ENCODE peak calls at places on chromosomes 1 and 21, in four cellular contexts. A is ascending aorta; L is suprapubic skin; C is CD8-positive, alpha-beta T cell. O is an unnamed sample. For H3K9me3 and H3K27me3, the result is how much of the 10 kb centered on the place peaks cover.

GRCh38 chr21:25412090-25412489 is 195.2 kb downstream of the MRPL39 start:
- DNase-seq in C (no peak), A (no peak), L (no peak), O (no peak)

GRCh38 chr1:64209221-64209620 is 5.8 kb downstream of the UBE2U start:
- DNase-seq in C (no peak), L (no peak), A (no peak), O (no peak)

GRCh38 chr1:67004176-67004575 is 49.8 kb downstream of the SLC35D1 start:
- DNase-seq in A (no peak), L (no peak), C (no peak), O (no peak)

GRCh38 chr21:43992121-43992520 is 20.0 kb upstream of the TRAPPC10 start:
- DNase-seq in C (no peak), L (no peak), A (no peak), O (no peak)

GRCh38 chr21:45923146-45923545 is 58.4 kb upstream of the COL6A1 start:
- DNase-seq in A (no peak), C (peak), L (no peak), O (peak)

GRCh38 chr1:31981976-31982375 is 31.7 kb upstream of the KHDRBS1 start:
- DNase-seq in L (no peak), A (no peak), C (peak), O (no peak)

GRCh38 chr21:39316729-39317128 is 3.3 kb upstream of the BRWD1 start:
- DNase-seq in A (no peak), C (no peak), L (no peak), O (no peak)

GRCh38 chr1:24904731-24905354 is 25.2 kb downstream of the RUNX3 start:
- DNase-seq in L (peak), C (no peak), A (no peak), O (no peak)

GRCh38 chr1:1281533-1282321 is 1.5 kb downstream of the SCNN1D start:
- DNase-seq in C (no peak), A (no peak), L (no peak), O (peak)

GRCh38 chr1:8094481-8095241 is 68.6 kb upstream of the ERRFI1 start:
- DNase-seq in L (no peak), A (no peak), C (no peak), O (peak)

GRCh38 chr1:10733967-10734366 is 62.5 kb downstream of the CASZ1 start:
- DNase-seq in C (no peak), A (no peak), L (no peak), O (no peak)

GRCh38 chr1:211196880-211197279 is 62.3 kb upstream of the RCOR3 start:
- DNase-seq in L (no peak), A (no peak), C (no peak), O (no peak)

GRCh38 chr1:228650141-228650540 is 85.1 kb upstream of the RHOU start:
- DNase-seq in C (no peak), L (no peak), A (no peak), O (no peak)

GRCh38 chr1:108722292-108722691 is 9.6 kb downstream of the FNDC7 start:
- DNase-seq in L (no peak), C (no peak), A (no peak), O (no peak)

GRCh38 chr1:16913616-16913865 is 8.2 kb upstream of the CROCC start:
- DNase-seq in A (no peak), L (no peak), C (no peak), O (no peak)

GRCh38 chr1:227910506-227910905 is 37.2 kb downstream of the WNT9A start:
- DNase-seq in A (no peak), C (peak), L (no peak), O (no peak)

GRCh38 chr1:236753554-236753953 is 41.5 kb upstream of the MTR start:
- DNase-seq in L (no peak), C (no peak), A (no peak), O (no peak)

GRCh38 chr1:68320349-68320748 is 88.0 kb upstream of the WLS start:
- DNase-seq in L (no peak), A (no peak), C (no peak), O (no peak)

GRCh38 chr21:15992171-15992570 is 262.4 kb downstream of the USP25 start:
- DNase-seq in A (no peak), L (no peak), C (no peak), O (peak)

GRCh38 chr1:213423585-213423984 is 372.5 kb downstream of the RPS6KC1 start:
- DNase-seq in L (no peak), A (no peak), C (no peak), O (no peak)

GRCh38 chr1:209513226-209513625 is 70.3 kb upstream of the CAMK1G start:
- DNase-seq in L (no peak), C (no peak), A (no peak), O (no peak)

GRCh38 chr21:38340131-38340530 is 83.3 kb downstream of the KCNJ15 start:
- DNase-seq in C (no peak), A (no peak), L (peak), O (no peak)

GRCh38 chr1:247331526-247332214 is at the start of gene ZNF496:
- DNase-seq in C (peak), A (peak), L (peak), O (peak)

GRCh38 chr1:241706967-241707366 is 54.9 kb downstream of the WDR64 start:
- DNase-seq in A (no peak), C (peak), L (no peak), O (peak)

GRCh38 chr21:41643246-41643966 is 123.4 kb downstream of the RIPK4 start:
- DNase-seq in A (no peak), C (no peak), L (peak), O (no peak)

GRCh38 chr1:55443175-55443933 is 228.2 kb upstream of the USP24 start:
- DNase-seq in A (peak), C (no peak), L (peak), O (peak)

GRCh38 chr1:15758953-15759661 is 512 bp downstream of the FBLIM1 start:
- DNase-seq in L (no peak), A (no peak), C (no peak), O (no peak)

GRCh38 chr1:243851129-243851756 is 1.2 kb upstream of the AKT3 start:
- DNase-seq in C (no peak), A (no peak), L (no peak), O (no peak)

GRCh38 chr1:234768171-234768568 is 158.2 kb upstream of the IRF2BP2 start:
- DNase-seq in C (no peak), A (no peak), L (peak), O (no peak)

GRCh38 chr21:26719750-26720149 is 125.5 kb downstream of the ADAMTS1 start:
- DNase-seq in A (no peak), L (no peak), C (no peak), O (no peak)

GRCh38 chr1:19646366-19646765 is 2.3 kb downstream of the NBL1 start:
- DNase-seq in L (no peak), C (no peak), A (no peak), O (no peak)

GRCh38 chr1:34549199-34549598 is 205.6 kb upstream of the GJB5 start:
- DNase-seq in A (no peak), C (no peak), L (no peak), O (peak)

GRCh38 chr1:30754684-30755171 is 2.8 kb downstream of the LAPTM5 start:
- DNase-seq in L (no peak), C (no peak), A (no peak), O (no peak)

GRCh38 chr1:214842856-214843255 is 239.7 kb upstream of the KCNK2 start:
- DNase-seq in L (no peak), A (no peak), C (no peak), O (no peak)

GRCh38 chr21:36159356-36159921 is 2.8 kb downstream of the DOP1B start:
- DNase-seq in A (no peak), L (no peak), C (no peak), O (no peak)

GRCh38 chr1:54569339-54569738 is 21.3 kb downstream of the ACOT11 start:
- DNase-seq in C (no peak), A (no peak), L (no peak), O (peak)

GRCh38 chr1:112618114-112618720 is 724 bp downstream of the ST7L start:
- DNase-seq in A (no peak), C (peak), L (no peak), O (no peak)

GRCh38 chr1:8351693-8352470 is 34.0 kb downstream of the SLC45A1 start:
- DNase-seq in A (no peak), L (peak), C (no peak), O (no peak)

GRCh38 chr1:22869325-22869724 is 103.3 kb downstream of the LACTBL1 start:
- DNase-seq in C (no peak), A (no peak), L (no peak), O (no peak)

GRCh38 chr1:100578201-100578600 is 40.3 kb downstream of the GPR88 start:
- DNase-seq in C (no peak), A (no peak), L (no peak), O (no peak)

GRCh38 chr1:226549937-226550670 is 1.5 kb downstream of the STUM start:
- DNase-seq in C (peak), L (no peak), A (no peak), O (peak)
- H3K4me3 ChIP-seq in C (peak), L (peak), A (peak), O (no peak)

GRCh38 chr1:248783367-248783766 is 27.8 kb upstream of the LYPD8 start:
- DNase-seq in C (no peak), A (no peak), L (no peak), O (no peak)
- H3K9me3 ChIP-seq in C (under half), A (under half), L (under half), O (under half)

DNA sequence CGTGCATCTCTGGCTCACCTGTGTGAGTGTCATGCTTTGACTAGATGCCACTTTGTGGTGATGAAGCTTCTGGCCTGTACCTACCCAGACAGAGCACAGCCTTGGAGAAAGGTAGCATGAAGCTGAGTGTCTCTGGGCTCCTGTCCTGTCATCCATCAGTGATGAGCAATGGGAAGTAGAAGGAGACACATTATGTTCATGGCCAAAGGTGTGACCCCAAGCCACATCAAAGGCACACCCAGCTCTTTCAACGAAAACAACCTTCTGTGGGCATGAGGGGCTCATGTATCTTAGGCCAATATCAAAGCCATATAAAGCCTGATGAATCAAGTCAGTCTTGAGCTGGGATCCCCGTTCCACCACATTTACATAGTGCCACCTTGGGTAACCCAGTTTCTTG is 1.0 kb upstream of the CLIC6 start:
- DNase-seq in C (no peak), A (no peak), L (no peak), O (no peak)
- H3K27me3 ChIP-seq in C (under half), A (under half), L (under half), O (under half)

GRCh38 chr1:205316179-205316578 is 5.4 kb downstream of the NUAK2 start:
- DNase-seq in L (no peak), C (no peak), A (no peak), O (no peak)

GRCh38 chr1:205310981-205311704 is 10.4 kb downstream of the NUAK2 start:
- DNase-seq in C (no peak), L (no peak), A (no peak), O (no peak)

GRCh38 chr1:205314986-205315618 is 6.4 kb downstream of the NUAK2 start:
- DNase-seq in A (no peak), L (no peak), C (no peak), O (no peak)

GRCh38 chr1:205312866-205313680 is 8.5 kb downstream of the NUAK2 start:
- DNase-seq in A (no peak), C (peak), L (no peak), O (no peak)

DNA sequence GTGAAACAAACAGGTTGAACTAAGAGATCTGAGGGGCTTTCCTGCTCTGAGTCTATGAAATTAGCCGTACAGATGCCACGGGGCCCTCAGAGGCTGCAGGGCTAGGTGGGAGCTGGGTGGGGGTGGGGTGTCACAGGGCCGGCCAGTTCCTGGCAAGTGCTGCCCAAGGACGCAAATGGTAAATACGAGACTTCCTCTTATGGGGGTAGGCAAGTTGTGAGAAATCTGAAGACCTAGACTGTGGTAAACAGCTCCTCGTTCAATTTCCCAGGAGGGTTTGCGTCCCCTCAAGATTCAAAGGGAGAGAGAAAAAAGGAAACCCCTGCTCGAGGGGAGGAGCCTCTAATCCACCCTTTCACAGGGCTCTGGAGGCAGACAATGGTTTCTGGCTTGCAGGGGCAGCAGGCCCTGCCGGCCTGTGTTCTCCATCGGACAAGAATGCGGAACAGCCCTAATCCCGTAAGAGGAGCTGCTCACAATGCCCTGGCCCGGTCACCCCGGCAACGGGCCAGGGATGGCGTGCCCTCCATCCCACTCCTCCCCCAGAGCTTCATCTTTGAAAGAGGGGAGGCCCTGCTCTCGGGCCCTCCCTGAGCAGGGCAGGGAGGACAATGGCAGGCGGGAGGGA is 7.8 kb downstream of the NUAK2 start:
- DNase-seq in L (no peak), C (peak), A (no peak), O (no peak)
- H3K4me3 ChIP-seq in L (no peak), C (peak), A (no peak), O (no peak)

GRCh38 chr1:192601145-192602048 is 25.8 kb downstream of the RGS1 start:
- DNase-seq in A (no peak), C (no peak), L (no peak), O (no peak)
- H3K9me3 ChIP-seq in A (under half), C (under half), L (under half), O (under half)

DNA sequence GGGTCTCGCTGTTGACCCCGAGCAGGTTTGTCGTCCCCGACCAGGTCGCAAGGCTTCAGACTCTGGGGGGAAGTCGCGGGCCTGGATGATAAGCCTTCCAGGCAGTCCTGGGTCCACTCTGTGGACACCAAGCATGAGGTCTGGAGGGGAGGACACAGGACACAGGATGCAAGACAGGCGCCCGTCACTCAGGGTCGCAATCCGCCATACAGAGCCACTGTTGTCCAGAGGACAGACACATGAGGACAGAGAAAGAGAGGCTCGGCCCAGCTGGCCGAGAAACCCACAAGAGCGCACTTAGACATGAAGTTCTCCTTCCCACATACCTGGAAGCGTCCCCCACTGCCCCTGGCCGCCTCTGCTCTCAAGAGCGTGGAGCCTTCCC is 4.8 kb upstream of the FOXD2 start:
- DNase-seq in C (no peak), L (no peak), A (no peak), O (no peak)
- H3K27me3 ChIP-seq in C (under half), L (half or more), A (under half), O (under half)

GRCh38 chr1:170790175-170790574 is 126.2 kb downstream of the PRRX1 start:
- DNase-seq in L (no peak), A (no peak), C (no peak), O (no peak)
- H3K4me3 ChIP-seq in L (no peak), A (no peak), C (no peak), O (no peak)

GRCh38 chr1:2801046-2801445 is 447 bp downstream of the TTC34 start:
- DNase-seq in A (no peak), C (no peak), L (peak), O (no peak)
- H3K9me3 ChIP-seq in A (under half), C (under half), L (under half), O (under half)

O was measured in MG63.